ENCODE peak calls at places on chromosomes 2 and 18, in six cellular contexts. B is GM23248, H is tibial nerve, Y is choroid plexus epithelial cell, L is heart left ventricle, D is NCI-H1694. A is an unnamed sample.

GRCh38 chr2:232260075-232260474 is 118.5 kb upstream of the ALPP start:
- DNase-seq in B (peak; percentile 91), H (no peak), Y (peak; percentile 97), L (no peak), D (no peak), A (peak; percentile 91)

GRCh38 chr18:54023471-54023870 is 201.0 kb downstream of the MBD2 start:
- DNase-seq in B (peak; percentile 43), H (no peak), Y (peak; percentile 87), L (no peak), D (no peak), A (peak; percentile 77)

GRCh38 chr2:211401328-211401727 is 844.9 kb downstream of the CPS1 start:
- DNase-seq in B (no peak), H (no peak), Y (peak; percentile 0), L (no peak), D (no peak), A (peak; percentile 15)

GRCh38 chr2:56133931-56134629 is 49.7 kb upstream of the CCDC85A start:
- DNase-seq in B (no peak), H (no peak), Y (no peak), L (no peak), D (no peak), A (no peak)

GRCh38 chr18:3594760-3595241 is 144.8 kb downstream of the TGIF1 start:
- DNase-seq in B (peak; percentile 66), H (no peak), Y (peak; percentile 44), L (no peak), D (no peak), A (peak; percentile 69)

GRCh38 chr2:121015971-121016485 is 269.0 kb downstream of the TFCP2L1 start:
- DNase-seq in B (no peak), H (no peak), Y (no peak), L (no peak), D (no peak), A (no peak)

GRCh38 chr2:217851191-217852020 is 151.4 kb downstream of the TNS1 start:
- DNase-seq in B (peak; percentile 76), H (no peak), Y (peak; percentile 71), L (no peak), D (no peak), A (peak; percentile 83)

GRCh38 chr2:3517948-3518495 is 1.3 kb downstream of the ADI1 start:
- DNase-seq in B (no peak), H (no peak), Y (no peak), L (no peak), D (no peak), A (no peak)

GRCh38 chr2:216688731-216689360 is 6.5 kb downstream of the IGFBP5 start:
- DNase-seq in B (no peak), H (no peak), Y (no peak), L (no peak), D (peak; percentile 9), A (peak; percentile 26)

GRCh38 chr18:76131738-76132137 is 363.3 kb downstream of the ZNF516 start:
- DNase-seq in B (no peak), H (no peak), Y (no peak), L (no peak), D (no peak), A (no peak)

GRCh38 chr2:216956820-216957493 is 97.1 kb upstream of the TNP1 start:
- DNase-seq in B (peak; percentile 23), H (no peak), Y (peak; percentile 55), L (no peak), D (no peak), A (peak; percentile 12)

GRCh38 chr2:28477645-28478044 is 18.2 kb upstream of the PLB1 start:
- DNase-seq in B (no peak), H (no peak), Y (no peak), L (no peak), D (no peak), A (no peak)

GRCh38 chr2:5530022-5530696 is 162.0 kb upstream of the SOX11 start:
- DNase-seq in B (no peak), H (no peak), Y (no peak), L (no peak), D (peak; percentile 93), A (no peak)

GRCh38 chr18:7987284-7987976 is 420.3 kb downstream of the PTPRM start:
- DNase-seq in B (peak; percentile 82), H (no peak), Y (peak; percentile 90), L (no peak), D (no peak), A (peak; percentile 71)

GRCh38 chr2:209322905-209323517 is 100.8 kb upstream of the MAP2 start:
- DNase-seq in B (peak; percentile 4), H (no peak), Y (no peak), L (no peak), D (no peak), A (no peak)

GRCh38 chr2:24015562-24016375 is 5.9 kb downstream of the MFSD2B start:
- DNase-seq in B (peak; percentile 75), H (no peak), Y (peak; percentile 81), L (no peak), D (no peak), A (peak; percentile 89)

GRCh38 chr2:223815186-223815883 is 22.0 kb downstream of the AP1S3 start:
- DNase-seq in B (peak; percentile 95), H (no peak), Y (peak; percentile 86), L (no peak), D (no peak), A (peak; percentile 98)

GRCh38 chr2:16615687-16616615 is 49.7 kb downstream of the CYRIA start:
- DNase-seq in B (no peak), H (no peak), Y (no peak), L (no peak), D (no peak), A (no peak)

GRCh38 chr2:5777089-5777488 is 84.9 kb downstream of the SOX11 start:
- DNase-seq in B (no peak), H (no peak), Y (peak; percentile 3), L (no peak), D (no peak), A (no peak)

GRCh38 chr2:229340086-229340760 is 69.1 kb upstream of the PID1 start:
- DNase-seq in B (peak; percentile 82), H (no peak), Y (peak; percentile 73), L (no peak), D (no peak), A (peak; percentile 88)

GRCh38 chr18:26621161-26622026 is 73.0 kb upstream of the KCTD1 start:
- DNase-seq in B (peak; percentile 53), H (no peak), Y (peak; percentile 71), L (no peak), D (no peak), A (peak; percentile 10)

GRCh38 chr2:222477962-222478608 is 53.7 kb downstream of the SGPP2 start:
- DNase-seq in B (no peak), H (no peak), Y (no peak), L (no peak), D (no peak), A (no peak)

GRCh38 chr2:50492452-50492851 is 539.5 kb downstream of the NRXN1 start:
- DNase-seq in B (peak; percentile 67), H (no peak), Y (peak; percentile 78), L (no peak), D (peak; percentile 76), A (peak; percentile 46)

GRCh38 chr2:44087714-44088092 is 81.0 kb upstream of the PPM1B start:
- DNase-seq in B (peak; percentile 3), H (no peak), Y (no peak), L (no peak), D (no peak), A (no peak)